ENCODE peak calls at places on chromosomes 3 and 15, in ten cellular contexts. P, J, H, Q, S, T, F, Z, E and R are unnamed samples.

GRCh38 chr15:38610748-38611147 is 46.1 kb upstream of the RASGRP1 start:
- DNase-seq in Z (no peak), H (no peak), S (no peak), F (no peak), Q (no peak), E (no peak), P (no peak), T (no peak), J (no peak), R (no peak)

GRCh38 chr3:16587047-16587702 is 18.0 kb downstream of the DAZL start:
- DNase-seq in H (no peak), F (no peak), Q (no peak), S (no peak), T (no peak), P (no peak), E (no peak), J (no peak), Z (no peak), R (no peak)

GRCh38 chr3:40417845-40418543 is 31.0 kb downstream of the ENTPD3 start:
- DNase-seq in S (no peak), Z (no peak), F (no peak), T (no peak), J (no peak), P (no peak), Q (peak), E (no peak), H (no peak), R (no peak)

GRCh38 chr3:99118381-99118780 is 216.9 kb upstream of the DCBLD2 start:
- DNase-seq in H (no peak), J (no peak), Z (no peak), E (peak), P (no peak), F (no peak), Q (no peak), S (no peak), T (no peak), R (no peak)

GRCh38 chr3:123949606-123950005 is 11.4 kb downstream of the CCDC14 start:
- DNase-seq in S (no peak), T (no peak), F (no peak), Z (no peak), J (peak), H (no peak), Q (no peak), E (peak), P (no peak), R (no peak)

GRCh38 chr3:21294768-21295167 is 456.2 kb downstream of the ZNF385D start:
- DNase-seq in S (no peak), P (no peak), F (no peak), E (no peak), Z (no peak), J (no peak), H (no peak), Q (no peak), T (no peak), R (no peak)

GRCh38 chr3:98991393-98991792 is 89.9 kb upstream of the DCBLD2 start:
- DNase-seq in S (no peak), J (no peak), P (no peak), H (no peak), E (no peak), T (no peak), Q (no peak), F (no peak), Z (no peak), R (no peak)

GRCh38 chr3:187914231-187914630 is 169.0 kb upstream of the BCL6 start:
- DNase-seq in Q (no peak), Z (peak), E (no peak), F (no peak), S (no peak), H (no peak), J (no peak), P (no peak), T (no peak), R (no peak)

GRCh38 chr3:113065336-113065735 is 74.6 kb downstream of the GTPBP8 start:
- DNase-seq in Q (no peak), Z (no peak), H (no peak), F (no peak), J (no peak), S (no peak), E (no peak), P (no peak), T (no peak), R (no peak)

GRCh38 chr3:187211532-187212274 is 14.4 kb downstream of the RTP1 start:
- DNase-seq in S (no peak), E (no peak), Z (no peak), H (no peak), P (no peak), Q (no peak), J (no peak), F (no peak), T (no peak), R (no peak)

GRCh38 chr3:157669403-157669802 is 166.2 kb upstream of the VEPH1 start:
- DNase-seq in P (no peak), Z (no peak), Q (no peak), F (no peak), J (no peak), T (peak), E (peak), S (no peak), H (peak), R (no peak)

GRCh38 chr3:61237858-61238257 is 13.4 kb downstream of the FHIT start:
- DNase-seq in Q (no peak), P (no peak), J (no peak), H (no peak), F (no peak), E (no peak), S (no peak), Z (no peak), T (no peak), R (no peak)

GRCh38 chr3:115588201-115588600 is 35.1 kb upstream of the GAP43 start:
- DNase-seq in S (no peak), J (no peak), P (no peak), Q (no peak), Z (peak), T (no peak), E (no peak), F (no peak), H (no peak), R (no peak)

GRCh38 chr3:191068946-191069813 is 129.9 kb upstream of the OSTN start:
- DNase-seq in Q (no peak), F (no peak), P (no peak), E (no peak), T (no peak), S (no peak), J (no peak), Z (no peak), H (no peak), R (no peak)

GRCh38 chr3:44031387-44032380 is 210.0 kb upstream of the TOPAZ1 start:
- DNase-seq in J (no peak), Q (no peak), Z (no peak), P (no peak), F (no peak), T (no peak), E (no peak), S (peak), H (no peak), R (no peak)

GRCh38 chr3:118478706-118479276 is 555.9 kb downstream of the IGSF11 start:
- DNase-seq in Q (no peak), T (no peak), E (no peak), Z (no peak), J (no peak), S (no peak), H (no peak), F (no peak), P (no peak), R (no peak)

GRCh38 chr3:14154242-14154641 is 24.2 kb downstream of the XPC start:
- DNase-seq in S (no peak), Q (no peak), E (no peak), F (no peak), P (no peak), Z (no peak), T (no peak), H (no peak), J (no peak), R (no peak)

GRCh38 chr3:129558772-129559564 is 16.0 kb downstream of the H1-8 start:
- DNase-seq in T (no peak), F (no peak), E (peak), J (no peak), Q (peak), Z (no peak), H (no peak), P (no peak), S (no peak), R (peak)

GRCh38 chr3:84967767-84968581 is 9.2 kb downstream of the CADM2 start:
- DNase-seq in F (no peak), H (no peak), E (no peak), J (no peak), S (no peak), Q (no peak), T (no peak), P (peak), Z (peak), R (no peak)

GRCh38 chr3:192772495-192772894 is 45.2 kb upstream of the FGF12 start:
- DNase-seq in S (no peak), J (no peak), E (peak), T (peak), H (no peak), F (no peak), P (peak), Z (peak), Q (peak), R (no peak)

GRCh38 chr3:114406286-114406685 is 112.5 kb downstream of the TIGIT start:
- DNase-seq in Q (no peak), S (no peak), Z (no peak), F (no peak), E (no peak), J (no peak), T (no peak), H (no peak), P (no peak), R (peak)

GRCh38 chr15:74788716-74789151 is 6.9 kb downstream of the CSK start:
- DNase-seq in Q (no peak), P (no peak), S (no peak), H (no peak), T (no peak), J (no peak), E (no peak), Z (no peak), F (no peak), R (no peak)

GRCh38 chr3:190747566-190747965 is 114.9 kb downstream of the GMNC start:
- DNase-seq in H (no peak), Q (no peak), F (no peak), P (no peak), E (no peak), S (no peak), Z (no peak), J (no peak), T (no peak), R (no peak)